ENCODE peak calls at places on chromosomes 6 and 20, in four cellular contexts. C is H1, G is HepG2, E is GM12878. X is an unnamed sample.

GRCh38 chr6:15534970-15535369 is 127.9 kb downstream of the DTNBP1 start:
- DNase-seq in C (no peak), G (no peak), E (no peak), X (no peak)

GRCh38 chr6:112027942-112028674 is 25.8 kb upstream of the CCN6 start:
- DNase-seq in C (no peak), G (no peak), E (no peak), X (no peak)

GRCh38 chr6:10478187-10479040 is 42.7 kb upstream of the GCNT2 start:
- DNase-seq in C (no peak), G (peak; percentile 58), E (no peak), X (peak; percentile 25)

GRCh38 chr20:8608470-8608869 is 460.4 kb upstream of the PLCB4 start:
- DNase-seq in C (no peak), G (no peak), E (no peak), X (no peak)

GRCh38 chr20:63744158-63744557 is 4.6 kb downstream of the SLC2A4RG start:
- DNase-seq in C (no peak), G (no peak), E (no peak), X (no peak)

GRCh38 chr20:38260378-38261053 is at the start of gene KIAA1755:
- DNase-seq in C (no peak), G (peak; percentile 37), E (no peak), X (no peak)

GRCh38 chr6:94269256-94269655 is 849.9 kb upstream of the EPHA7 start:
- DNase-seq in C (no peak), G (no peak), E (no peak), X (no peak)

GRCh38 chr20:1177680-1178079 is 7.1 kb downstream of the TMEM74B start:
- DNase-seq in C (peak; percentile 29), G (peak; percentile 64), E (no peak), X (peak; percentile 38)

GRCh38 chr6:4191271-4191721 is 55.9 kb upstream of the ECI2 start:
- DNase-seq in C (no peak), G (no peak), E (no peak), X (no peak)

GRCh38 chr20:49276895-49277785 is 717 bp downstream of the ZNFX1 start:
- DNase-seq in C (no peak), G (no peak), E (no peak), X (no peak)

GRCh38 chr6:137487947-137488735 is 6.1 kb downstream of the OLIG3 start:
- DNase-seq in C (no peak), G (no peak), E (no peak), X (no peak)
- H3K9ac ChIP-seq in C (no peak overlapping the region), G (no peak overlapping the region), E (no peak overlapping the region), X (peak overlapping the region; percentile 50)

GRCh38 chr6:37135835-37136694 is 33.9 kb upstream of the PIM1 start:
- DNase-seq in C (no peak), G (peak; percentile 92), E (no peak), X (no peak)
- H3K4me1 ChIP-seq in C (peaks cover 24% of the 10 kb centered on the region), G (peaks cover 82% of the 10 kb centered on the region), E (peaks cover 17% of the 10 kb centered on the region), X (peaks cover 11% of the 10 kb centered on the region)

GRCh38 chr6:43222418-43223059 is 6.7 kb downstream of the DNPH1 start:
- DNase-seq in C (no peak), G (no peak), E (no peak), X (no peak)

GRCh38 chr6:43219814-43220213 is 9.5 kb downstream of the DNPH1 start:
- DNase-seq in C (no peak), G (no peak), E (no peak), X (no peak)

GRCh38 chr6:43221774-43222101 is 7.5 kb downstream of the DNPH1 start:
- DNase-seq in C (no peak), G (no peak), E (no peak), X (no peak)

GRCh38 chr6:43220439-43220951 is 8.8 kb downstream of the DNPH1 start:
- DNase-seq in C (no peak), G (no peak), E (no peak), X (no peak)

DNA sequence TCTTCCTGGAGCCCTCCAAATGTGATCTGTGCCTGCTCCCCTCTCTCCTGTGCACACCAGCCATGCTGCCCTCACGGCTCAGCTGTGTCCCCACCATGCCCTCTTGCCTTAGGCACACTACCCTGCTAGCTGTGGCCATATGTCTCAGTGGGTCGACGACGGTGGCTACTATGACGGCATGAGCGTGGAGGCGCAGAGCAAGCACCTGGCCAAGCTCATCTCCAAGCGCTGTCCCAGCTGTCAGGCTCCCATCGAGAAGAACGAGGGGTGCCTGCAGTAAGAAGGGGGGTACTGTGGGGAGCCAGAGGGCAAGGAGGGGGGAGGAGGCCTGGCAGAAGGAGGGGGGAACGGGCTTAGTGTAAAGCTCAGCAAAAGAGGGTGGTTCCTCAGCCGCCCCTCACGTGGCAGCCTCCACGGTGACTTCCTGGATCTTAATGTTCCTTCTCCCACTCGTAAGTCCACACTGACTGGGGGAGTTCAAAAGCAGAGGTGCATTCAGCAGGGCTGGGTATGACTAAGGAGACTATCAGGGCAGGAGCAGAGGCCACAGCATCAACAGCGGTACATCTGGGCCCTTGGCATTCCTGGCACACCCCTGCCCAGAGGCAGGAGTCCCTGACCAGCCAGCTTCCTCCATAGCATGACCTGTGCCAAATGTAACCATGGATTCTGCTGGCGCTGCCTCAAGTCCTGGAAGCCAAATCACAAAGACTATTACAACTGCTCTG is 8.1 kb downstream of the DNPH1 start:
- DNase-seq in C (no peak), G (no peak), E (no peak), X (no peak)
- TF ChIP-seq SUZ12 in C (no peak), G (no peak), E (no peak), X (no peak)

GRCh38 chr20:23187759-23188158 is 101.6 kb upstream of the CD93 start:
- DNase-seq in C (no peak), G (no peak), E (no peak), X (no peak)

GRCh38 chr20:23189341-23189740 is 103.2 kb upstream of the CD93 start:
- DNase-seq in C (no peak), G (no peak), E (no peak), X (no peak)

GRCh38 chr20:23186808-23187207 is 100.7 kb upstream of the CD93 start:
- DNase-seq in C (no peak), G (no peak), E (no peak), X (no peak)

GRCh38 chr20:23189854-23190253 is 103.7 kb upstream of the CD93 start:
- DNase-seq in C (no peak), G (no peak), E (no peak), X (no peak)

GRCh38 chr20:23188377-23189169 is 102.4 kb upstream of the CD93 start:
- DNase-seq in C (no peak), G (no peak), E (no peak), X (no peak)
- H3K9ac ChIP-seq in C (peak overlapping the region; percentile 40), G (no peak overlapping the region), E (no peak overlapping the region), X (no peak overlapping the region)

X was measured in NT2/D1.